ENCODE peak calls at places on chromosome 19, in four cellular contexts. D, O, G and Y are unnamed samples.

GRCh38 chr19:49890349-49891311 is 6.1 kb downstream of the IL4I1 start:
- DNase-seq in D (no peak), O (peak), G (peak), Y (no peak)

GRCh38 chr19:38132781-38133180 is 91.2 kb downstream of the DPF1 start:
- DNase-seq in D (no peak), O (no peak), G (no peak), Y (no peak)

GRCh38 chr19:15453906-15454305 is 4.2 kb upstream of the WIZ start:
- DNase-seq in D (no peak), O (no peak), G (no peak), Y (no peak)

GRCh38 chr19:3249408-3249807 is 24.9 kb downstream of the CELF5 start:
- DNase-seq in D (no peak), O (no peak), G (no peak), Y (no peak)

GRCh38 chr19:40584007-40584406 is 7.3 kb downstream of the SHKBP1 start:
- DNase-seq in D (no peak), O (peak), G (no peak), Y (no peak)

GRCh38 chr19:13958043-13958442 is 5.7 kb downstream of the DCAF15 start:
- DNase-seq in D (no peak), O (no peak), G (no peak), Y (no peak)

GRCh38 chr19:10334340-10335148 is 1.2 kb upstream of the RAVER1 start:
- DNase-seq in D (peak), O (peak), G (no peak), Y (peak)

GRCh38 chr19:10936661-10937084 is 8.1 kb downstream of the TIMM29 start:
- DNase-seq in D (no peak), O (peak), G (no peak), Y (no peak)

GRCh38 chr19:51598159-51598915 is 27.3 kb downstream of the ZNF175 start:
- DNase-seq in D (no peak), O (no peak), G (no peak), Y (no peak)

GRCh38 chr19:48480151-48480475 is 10.9 kb downstream of the CYTH2 start:
- DNase-seq in D (peak), O (no peak), G (no peak), Y (no peak)

GRCh38 chr19:31413353-31413752 is 64.1 kb upstream of the TSHZ3 start:
- DNase-seq in D (no peak), O (no peak), G (no peak), Y (no peak)

GRCh38 chr19:7919681-7920519 is at the start of gene SNAPC2:
- DNase-seq in D (peak), O (peak), G (peak), Y (peak)

GRCh38 chr19:57465680-57466381 is 8.9 kb upstream of the VN1R1 start:
- DNase-seq in D (no peak), O (peak), G (no peak), Y (no peak)

GRCh38 chr19:51020988-51021651 is 1.6 kb upstream of the KLK10 start:
- DNase-seq in D (no peak), O (peak), G (no peak), Y (no peak)

GRCh38 chr19:11435833-11436313 is 438 bp downstream of the PRKCSH start:
- DNase-seq in D (no peak), O (peak), G (no peak), Y (no peak)

GRCh38 chr19:38739440-38740251 is 4.6 kb downstream of the CAPN12 start:
- DNase-seq in D (peak), O (no peak), G (no peak), Y (no peak)

GRCh38 chr19:46944123-46944718 is 75.4 kb upstream of the NPAS1 start:
- DNase-seq in D (no peak), O (no peak), G (no peak), Y (no peak)